ENCODE peak calls at places on chromosomes 16 and 17, in eight cellular contexts. O, H, I, S, M, C, V and A are unnamed samples.

GRCh38 chr17:78973196-78973595 is 6.5 kb downstream of the LGALS3BP start:
- DNase-seq in O (no peak), H (no peak), I (no peak), S (no peak), M (no peak), C (no peak), V (no peak), A (no peak)

GRCh38 chr17:17172990-17173389 is 33.1 kb downstream of the PLD6 start:
- DNase-seq in O (no peak), H (no peak), I (no peak), S (no peak), M (no peak), C (no peak), V (no peak), A (no peak)

GRCh38 chr17:42378597-42379594 is 9.3 kb downstream of the STAT3 start:
- DNase-seq in O (no peak), H (peak; percentile 61), I (no peak), S (no peak), M (no peak), C (no peak), V (no peak), A (no peak)

GRCh38 chr17:29251969-29252866 is 5.6 kb downstream of the CRYBA1 start:
- DNase-seq in O (no peak), H (no peak), I (no peak), S (no peak), M (no peak), C (no peak), V (no peak), A (peak; percentile 48)

GRCh38 chr17:12712415-12712814 is 46.7 kb downstream of the MYOCD start:
- DNase-seq in O (no peak), H (no peak), I (no peak), S (no peak), M (no peak), C (no peak), V (no peak), A (no peak)

GRCh38 chr16:15993946-15994665 is 44.7 kb downstream of the ABCC1 start:
- DNase-seq in O (no peak), H (no peak), I (peak; percentile 65), S (no peak), M (no peak), C (no peak), V (no peak), A (no peak)

GRCh38 chr16:7938175-7938574 is 605.5 kb downstream of the RBFOX1 start:
- DNase-seq in O (no peak), H (no peak), I (no peak), S (no peak), M (no peak), C (no peak), V (no peak), A (no peak)

GRCh38 chr17:56173026-56173425 is 19.8 kb downstream of the ANKFN1 start:
- DNase-seq in O (no peak), H (no peak), I (no peak), S (no peak), M (no peak), C (no peak), V (no peak), A (no peak)

GRCh38 chr16:12362482-12363458 is 386.2 kb downstream of the SNX29 start:
- DNase-seq in O (no peak), H (no peak), I (no peak), S (no peak), M (no peak), C (no peak), V (no peak), A (no peak)

GRCh38 chr17:8046306-8046928 is 7.6 kb downstream of the ALOX15B start:
- DNase-seq in O (no peak), H (no peak), I (no peak), S (no peak), M (no peak), C (no peak), V (no peak), A (no peak)

GRCh38 chr16:28505489-28506137 is 1.0 kb downstream of the IL27 start:
- DNase-seq in O (no peak), H (no peak), I (no peak), S (no peak), M (no peak), C (no peak), V (no peak), A (no peak)

GRCh38 chr17:60173304-60173807 is 23.6 kb downstream of the CA4 start:
- DNase-seq in O (no peak), H (peak; percentile 45), I (no peak), S (no peak), M (no peak), C (no peak), V (no peak), A (peak; percentile 74)

GRCh38 chr17:59756236-59756818 is 48.9 kb downstream of the VMP1 start:
- DNase-seq in O (no peak), H (peak; percentile 66), I (peak; percentile 82), S (no peak), M (no peak), C (no peak), V (no peak), A (peak; percentile 72)

GRCh38 chr16:88924834-88925539 is 52.0 kb downstream of the CBFA2T3 start:
- DNase-seq in O (peak; percentile 20), H (peak; percentile 68), I (peak; percentile 81), S (no peak), M (no peak), C (no peak), V (peak; percentile 46), A (peak; percentile 52)

GRCh38 chr17:21209511-21210175 is 4.3 kb downstream of the TMEM11 start:
- DNase-seq in O (no peak), H (no peak), I (no peak), S (no peak), M (peak; percentile 64), C (no peak), V (no peak), A (no peak)

GRCh38 chr16:76614255-76614654 is 337.1 kb downstream of the CNTNAP4 start:
- DNase-seq in O (no peak), H (no peak), I (no peak), S (no peak), M (no peak), C (no peak), V (no peak), A (no peak)

GRCh38 chr16:649646-650045 is 481 bp downstream of the WDR90 start:
- DNase-seq in O (no peak), H (no peak), I (no peak), S (no peak), M (no peak), C (no peak), V (no peak), A (no peak)

DNA sequence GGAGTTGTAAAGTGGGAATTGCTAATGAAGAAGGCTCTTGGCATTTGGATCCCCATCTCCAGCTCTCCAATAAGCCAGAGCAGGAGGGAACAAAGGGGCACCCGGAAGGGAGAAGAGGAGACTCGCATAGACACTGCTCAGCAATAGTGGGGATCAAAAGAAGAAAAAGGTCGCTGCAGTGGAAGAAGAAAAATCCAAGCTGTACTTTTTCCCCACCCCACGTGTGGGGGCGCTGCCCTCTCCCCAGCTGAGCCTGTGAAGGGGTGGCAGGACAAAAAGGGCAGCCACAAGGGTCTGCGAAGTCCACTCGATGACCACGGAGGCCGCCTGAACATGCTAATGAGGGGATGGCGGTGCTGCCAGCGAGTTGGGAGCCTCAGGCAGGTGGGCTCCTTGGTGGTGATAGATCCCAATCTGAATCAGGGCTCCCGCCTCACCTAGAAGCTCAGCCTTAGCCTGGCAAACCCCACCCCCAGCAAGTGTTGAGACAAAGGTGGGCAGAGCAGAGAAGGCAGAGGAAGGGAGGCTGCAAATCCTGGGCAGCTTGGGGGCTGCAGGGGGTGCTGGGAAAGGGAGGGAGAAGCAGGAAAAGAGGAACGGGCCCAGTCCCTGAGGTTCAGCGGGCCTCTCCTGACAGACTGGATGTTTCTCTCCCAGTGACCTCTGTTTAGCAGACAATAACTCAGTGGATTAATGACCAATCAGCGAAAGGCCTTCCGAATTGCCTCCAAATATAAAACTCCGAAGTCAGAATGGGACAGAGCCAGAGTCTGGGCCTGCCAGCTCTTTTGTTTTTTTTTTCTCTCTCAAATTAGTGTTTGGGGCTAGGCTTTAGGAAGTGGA is 14.9 kb upstream of the HOXB2 start:
- DNase-seq in O (no peak), H (no peak), I (no peak), S (no peak), M (no peak), C (no peak), V (no peak), A (no peak)
- TF ChIP-seq CTCF in O (no peak), H (no peak), I (no peak), S (no peak), M (no peak), C (no peak), V (no peak), A (peak; percentile 10)

GRCh38 chr17:83104577-83105505 is 25.4 kb downstream of the METRNL start:
- DNase-seq in O (no peak), H (no peak), I (no peak), S (no peak), M (no peak), C (no peak), V (no peak), A (no peak)
- TF ChIP-seq CTCF in O (no peak), H (no peak), I (peak; percentile 26), S (no peak), M (no peak), C (no peak), V (no peak), A (peak; percentile 14)

GRCh38 chr16:30637952-30638351 is 12.8 kb upstream of the PRR14 start:
- DNase-seq in O (no peak), H (peak; percentile 54), I (peak; percentile 42), S (no peak), M (no peak), C (no peak), V (no peak), A (peak; percentile 74)
- TF ChIP-seq CTCF in O (peak; percentile 70), H (peak; percentile 55), I (peak; percentile 73), S (peak; percentile 43), M (no peak), C (peak; percentile 59), V (no peak), A (peak; percentile 74)

GRCh38 chr17:73005360-73005759 is 87.1 kb downstream of the SLC39A11 start:
- DNase-seq in O (no peak), H (no peak), I (no peak), S (no peak), M (no peak), C (no peak), V (no peak), A (no peak)

GRCh38 chr17:72997559-72997958 is 94.9 kb downstream of the SLC39A11 start:
- DNase-seq in O (no peak), H (no peak), I (no peak), S (no peak), M (no peak), C (no peak), V (no peak), A (peak; percentile 78)

GRCh38 chr17:72998343-72998742 is 94.1 kb downstream of the SLC39A11 start:
- DNase-seq in O (no peak), H (no peak), I (no peak), S (no peak), M (no peak), C (no peak), V (no peak), A (no peak)

GRCh38 chr17:73007447-73007846 is 85.0 kb downstream of the SLC39A11 start:
- DNase-seq in O (no peak), H (no peak), I (no peak), S (no peak), M (no peak), C (no peak), V (no peak), A (no peak)

DNA sequence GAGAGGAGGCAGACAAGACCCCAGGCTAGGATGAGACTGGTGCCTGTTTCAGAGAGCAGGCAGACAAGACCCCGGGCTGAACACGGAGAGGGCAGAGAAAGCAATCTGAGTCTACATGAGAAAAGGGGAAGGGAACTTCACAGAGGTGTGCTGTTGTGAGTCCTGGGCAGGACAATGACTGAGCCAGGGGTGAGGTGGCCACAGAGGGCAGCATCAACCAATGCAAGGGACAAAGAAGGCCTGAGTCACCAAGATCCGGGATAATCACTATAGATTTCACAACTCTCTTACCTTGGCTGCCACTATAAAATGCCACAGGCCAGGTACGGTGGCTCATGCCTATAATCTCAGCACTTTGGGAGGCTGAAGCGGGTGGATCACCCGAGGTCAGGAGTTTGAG is 89.0 kb downstream of the SLC39A11 start:
- DNase-seq in O (no peak), H (peak; percentile 43), I (no peak), S (no peak), M (no peak), C (no peak), V (no peak), A (no peak)
- TF ChIP-seq CTCF in O (no peak), H (no peak), I (no peak), S (no peak), M (no peak), C (no peak), V (no peak), A (no peak)